ENCODE peak calls at places on chromosome 2, in four cellular contexts. E, A, Y and I are unnamed samples.

GRCh38 chr2:120367649-120368048 is 21.7 kb downstream of the INHBB start:
- DNase-seq in A (no peak), E (no peak), Y (no peak), I (no peak)

GRCh38 chr2:42414648-42415047 is 53.6 kb upstream of the COX7A2L start:
- DNase-seq in A (no peak), Y (no peak), E (no peak), I (no peak)

GRCh38 chr2:67216881-67217280 is 180.3 kb upstream of the ETAA1 start:
- DNase-seq in E (no peak), A (no peak), Y (no peak), I (no peak)

GRCh38 chr2:150586858-150587257 is 99.4 kb upstream of the RND3 start:
- DNase-seq in A (no peak), E (peak; percentile 88), Y (peak; percentile 63), I (no peak)

GRCh38 chr2:62501794-62502500 is 4.0 kb downstream of the TMEM17 start:
- DNase-seq in Y (peak; percentile 26), E (peak; percentile 80), A (no peak), I (no peak)

GRCh38 chr2:60735496-60736250 is 20.4 kb upstream of the PAPOLG start:
- DNase-seq in E (peak; percentile 18), Y (no peak), A (peak; percentile 19), I (peak; percentile 23)

GRCh38 chr2:74602553-74603281 is 45.4 kb downstream of the M1AP start:
- DNase-seq in Y (peak; percentile 32), E (peak; percentile 65), A (no peak), I (no peak)

GRCh38 chr2:128622371-128622770 is 303.7 kb upstream of the HS6ST1 start:
- DNase-seq in A (peak; percentile 48), E (no peak), Y (no peak), I (no peak)

GRCh38 chr2:78201064-78201575 is 678.9 kb upstream of the LRRTM4 start:
- DNase-seq in A (no peak), Y (no peak), E (no peak), I (no peak)

GRCh38 chr2:65937379-65938160 is 497.4 kb upstream of the MEIS1 start:
- DNase-seq in E (peak; percentile 17), A (no peak), Y (peak; percentile 5), I (no peak)

GRCh38 chr2:239441724-239442123 is 40.9 kb upstream of the HDAC4 start:
- DNase-seq in Y (no peak), A (no peak), E (no peak), I (no peak)

GRCh38 chr2:69017080-69017479 is 4.1 kb downstream of the ANTXR1 start:
- DNase-seq in Y (peak; percentile 73), E (peak; percentile 62), A (no peak), I (no peak)

GRCh38 chr2:69027060-69027459 is 14.1 kb downstream of the ANTXR1 start:
- DNase-seq in E (no peak), A (no peak), Y (no peak), I (no peak)

GRCh38 chr2:23430263-23430662 is 45.3 kb downstream of the KLHL29 start:
- DNase-seq in E (peak; percentile 75), Y (peak; percentile 86), A (no peak), I (no peak)

GRCh38 chr2:74735009-74735408 is 81.0 kb downstream of the SEMA4F start:
- DNase-seq in E (peak; percentile 24), A (no peak), Y (no peak), I (no peak)

GRCh38 chr2:233821196-233821595 is 33.1 kb downstream of the HJURP start:
- DNase-seq in E (no peak), A (no peak), Y (no peak), I (no peak)

GRCh38 chr2:209872675-209873074 is 101.0 kb downstream of the UNC80 start:
- DNase-seq in E (no peak), A (no peak), Y (peak; percentile 89), I (no peak)

GRCh38 chr2:26144953-26145680 is 27.8 kb upstream of the GAREM2 start:
- DNase-seq in Y (peak; percentile 64), A (peak; percentile 45), E (peak; percentile 77), I (peak; percentile 78)

GRCh38 chr2:96400049-96401000 is 64.8 kb downstream of the NCAPH start:
- DNase-seq in A (no peak), E (no peak), Y (no peak), I (no peak)

GRCh38 chr2:127079358-127079920 is 27.5 kb downstream of the BIN1 start:
- DNase-seq in A (no peak), Y (no peak), E (no peak), I (no peak)

GRCh38 chr2:160420711-160421110 is 72.9 kb downstream of the RBMS1 start:
- DNase-seq in Y (no peak), E (no peak), A (no peak), I (no peak)

GRCh38 chr2:20666364-20667150 is at the start of gene GDF7:
- DNase-seq in A (peak; percentile 91), E (peak; percentile 36), Y (no peak), I (peak; percentile 75)

GRCh38 chr2:239344857-239345216 is 56.0 kb downstream of the HDAC4 start:
- DNase-seq in A (no peak), E (no peak), Y (no peak), I (no peak)

GRCh38 chr2:186347472-186347871 is 138.6 kb upstream of the ZC3H15 start:
- DNase-seq in Y (peak; percentile 31), A (no peak), E (peak; percentile 24), I (no peak)

GRCh38 chr2:28367667-28368416 is 24.8 kb upstream of the FOSL2 start:
- DNase-seq in E (no peak), Y (no peak), A (no peak), I (no peak)

GRCh38 chr2:68653538-68653982 is 10.2 kb downstream of the PROKR1 start:
- DNase-seq in E (peak; percentile 44), Y (peak; percentile 87), A (peak; percentile 47), I (peak; percentile 59)

GRCh38 chr2:198134287-198134955 is 330.0 kb downstream of the PLCL1 start:
- DNase-seq in Y (peak; percentile 19), A (no peak), E (peak; percentile 53), I (no peak)

GRCh38 chr2:88627856-88628568 is 748 bp upstream of the EIF2AK3 start:
- DNase-seq in A (peak; percentile 92), Y (peak; percentile 92), E (peak; percentile 97), I (peak; percentile 79)

GRCh38 chr2:236305531-236305930 is 41.3 kb upstream of the ASB18 start:
- DNase-seq in E (no peak), Y (no peak), A (no peak), I (no peak)

GRCh38 chr2:97731274-97732050 is 18.1 kb downstream of the ZAP70 start:
- DNase-seq in E (no peak), A (no peak), Y (no peak), I (no peak)

GRCh38 chr2:26633993-26634392 is 7.2 kb downstream of the CIB4 start:
- DNase-seq in Y (no peak), A (no peak), E (no peak), I (no peak)

GRCh38 chr2:45836316-45836715 is 184.8 kb downstream of the PRKCE start:
- DNase-seq in E (no peak), A (no peak), Y (no peak), I (peak; percentile 32)

GRCh38 chr2:27494284-27494943 is 586 bp downstream of the FNDC4 start:
- DNase-seq in Y (peak; percentile 44), A (peak; percentile 87), E (peak; percentile 65), I (no peak)

DNA sequence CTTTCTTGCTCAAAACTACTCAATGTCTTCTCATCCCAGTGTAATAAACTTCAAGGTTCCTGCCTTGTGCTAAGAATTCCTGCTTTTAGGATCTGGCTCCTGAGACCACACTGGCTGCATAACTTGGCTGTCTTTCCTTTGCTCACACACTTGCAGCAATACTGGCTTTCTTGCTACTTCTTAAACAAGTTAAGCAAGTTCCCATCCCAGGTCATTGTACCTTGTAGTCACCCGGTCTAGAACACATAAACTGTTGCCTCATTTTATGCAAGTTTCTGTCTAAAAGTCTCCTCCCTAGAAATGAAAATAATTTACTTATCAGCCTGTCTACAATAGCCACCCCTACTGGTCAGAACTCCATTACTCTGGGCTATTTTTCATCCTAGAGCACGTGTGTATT is 887.8 kb upstream of the FAM98A start:
- DNase-seq in E (no peak), Y (no peak), A (no peak), I (no peak)
- TF ChIP-seq CTCF in E (no peak), Y (no peak), A (no peak), I (no peak)

GRCh38 chr2:143210446-143210819 is 81.2 kb downstream of the ARHGAP15 start:
- DNase-seq in E (no peak), Y (no peak), A (no peak), I (no peak)

GRCh38 chr2:143209570-143210445 is 80.6 kb downstream of the ARHGAP15 start:
- DNase-seq in Y (no peak), A (no peak), E (no peak), I (no peak)

DNA sequence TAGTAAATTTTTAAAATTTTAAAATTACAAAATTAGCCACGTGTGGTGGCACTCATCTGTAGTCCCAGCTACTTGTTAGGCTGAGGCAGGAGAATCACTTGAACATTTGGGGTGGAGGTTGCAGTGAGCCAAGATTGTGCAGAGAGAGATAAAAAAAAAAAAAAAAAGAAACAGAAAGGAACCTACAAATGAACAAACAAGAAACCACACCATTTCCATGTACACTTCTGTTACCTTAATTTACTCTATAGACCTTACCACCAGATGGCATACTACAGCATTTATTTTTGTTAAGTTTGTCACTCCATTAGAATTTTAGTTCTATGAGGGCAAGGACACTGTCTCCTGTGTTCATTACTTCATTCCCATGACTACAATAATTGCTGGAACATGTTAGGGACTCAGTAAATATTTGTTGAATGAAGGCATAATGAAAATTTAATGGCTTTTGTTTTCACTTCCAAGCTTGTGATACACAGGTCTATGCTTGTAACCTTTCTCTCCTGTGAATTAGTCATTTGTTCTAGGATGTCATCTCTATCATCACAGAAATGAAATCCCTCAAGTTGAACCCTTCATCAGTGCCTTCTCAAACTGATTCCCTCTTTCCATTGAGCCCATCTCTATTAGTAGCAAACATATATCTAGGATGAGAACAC is 76.0 kb downstream of the ARHGAP15 start:
- DNase-seq in Y (peak; percentile 3), A (no peak), E (peak; percentile 15), I (peak; percentile 15)
- TF ChIP-seq CTCF in Y (peak; percentile 28), A (peak; percentile 44), E (peak; percentile 15), I (peak; percentile 31)

GRCh38 chr2:109258905-109259540 is 130.0 kb downstream of the SH3RF3 start:
- DNase-seq in E (no peak), A (no peak), Y (no peak), I (no peak)

GRCh38 chr2:109259671-109260070 is 130.7 kb downstream of the SH3RF3 start:
- DNase-seq in A (no peak), E (no peak), Y (no peak), I (no peak)

GRCh38 chr2:109260116-109260855 is 131.3 kb downstream of the SH3RF3 start:
- DNase-seq in E (no peak), A (no peak), Y (no peak), I (no peak)

GRCh38 chr2:109261906-109262631 is 133.1 kb downstream of the SH3RF3 start:
- DNase-seq in E (no peak), Y (no peak), A (no peak), I (no peak)

GRCh38 chr2:109260886-109261700 is 132.1 kb downstream of the SH3RF3 start:
- DNase-seq in A (no peak), Y (no peak), E (no peak), I (no peak)
- TF ChIP-seq CTCF in A (no peak), Y (peak; percentile 50), E (peak; percentile 34), I (no peak)

GRCh38 chr2:207143131-207143473 is 22.6 kb downstream of the KLF7 start:
- DNase-seq in E (no peak), Y (no peak), A (no peak), I (no peak)

GRCh38 chr2:207144191-207144795 is 21.5 kb downstream of the KLF7 start:
- DNase-seq in E (no peak), A (no peak), Y (no peak), I (no peak)

GRCh38 chr2:207143474-207144190 is 22.1 kb downstream of the KLF7 start:
- DNase-seq in A (peak; percentile 51), E (peak; percentile 73), Y (peak; percentile 80), I (no peak)

GRCh38 chr2:207141381-207141780 is 24.4 kb downstream of the KLF7 start:
- DNase-seq in E (no peak), Y (no peak), A (no peak), I (no peak)

GRCh38 chr2:207142461-207142860 is 23.3 kb downstream of the KLF7 start:
- DNase-seq in Y (no peak), A (no peak), E (no peak), I (peak; percentile 11)
- TF ChIP-seq CTCF in Y (no peak), A (peak; percentile 23), E (no peak), I (no peak)